ENCODE peak calls at places on chromosomes 13 and 19, in four cellular contexts. S is NCI-H774, E is Kasumi-1, I is K562. V is an unnamed sample.

GRCh38 chr19:40737102-40737644 is 13.1 kb downstream of the ACTMAP start:
- DNase-seq in S (no peak), E (no peak), I (no peak), V (no peak)

GRCh38 chr19:46303702-46304397 is 7.0 kb downstream of the HIF3A start:
- DNase-seq in S (no peak), E (no peak), I (peak; percentile 90), V (no peak)

GRCh38 chr13:37059136-37059847 is at the start of gene SUPT20H:
- DNase-seq in S (peak; percentile 68), E (peak; percentile 71), I (peak; percentile 82), V (peak; percentile 83)

GRCh38 chr19:917323-918151 is at the start of gene KISS1R:
- DNase-seq in S (peak; percentile 61), E (no peak), I (peak; percentile 60), V (no peak)

GRCh38 chr19:14561832-14562351 is 10.0 kb downstream of the NDUFB7 start:
- DNase-seq in S (no peak), E (no peak), I (no peak), V (peak; percentile 38)

GRCh38 chr19:11138659-11139526 is 16.7 kb downstream of the SPC24 start:
- DNase-seq in S (no peak), E (peak; percentile 55), I (peak; percentile 25), V (peak; percentile 72)

GRCh38 chr19:52331757-52332156 is 4.3 kb upstream of the ZNF610 start:
- DNase-seq in S (no peak), E (no peak), I (no peak), V (no peak)

GRCh38 chr13:24692541-24692940 is 12.3 kb downstream of the ATP12A start:
- DNase-seq in S (no peak), E (no peak), I (no peak), V (no peak)

GRCh38 chr19:3522421-3523360 is 16.3 kb upstream of the TEKTIP1 start:
- DNase-seq in S (no peak), E (no peak), I (no peak), V (no peak)

GRCh38 chr13:41995946-41996345 is 35.0 kb upstream of the VWA8 start:
- DNase-seq in S (no peak), E (no peak), I (peak; percentile 68), V (peak; percentile 52)

V was measured in MV-4-11.